ENCODE peak calls at places on chromosomes 5 and 9, in six cellular contexts. One of them, this sample, is unnamed.

GRCh38 chr5:158619083-158619788 is 480.5 kb downstream of the EBF1 start:
- DNase-seq in H4: no peak
- DNase-seq in endodermal cell: no peak
- DNase-seq in body of pancreas: no peak
- DNase-seq in lower leg skin: no peak
- DNase-seq in NCI-H2107: no peak
- DNase-seq in this sample: no peak

GRCh38 chr5:1476181-1476966 is 31.1 kb upstream of the SLC6A3 start:
- DNase-seq in endodermal cell: no peak
- DNase-seq in NCI-H2107: no peak
- DNase-seq in H4: no peak
- DNase-seq in lower leg skin: no peak
- DNase-seq in body of pancreas: peak; percentile 5
- DNase-seq in this sample: no peak

GRCh38 chr5:87263498-87263897 is 4.2 kb upstream of the RASA1 start:
- DNase-seq in lower leg skin: no peak
- DNase-seq in NCI-H2107: no peak
- DNase-seq in endodermal cell: no peak
- DNase-seq in H4: no peak
- DNase-seq in body of pancreas: no peak
- DNase-seq in this sample: no peak

GRCh38 chr9:122350577-122351355 is 20.1 kb upstream of the PTGS1 start:
- DNase-seq in endodermal cell: peak; percentile 94
- DNase-seq in H4: peak; percentile 66
- DNase-seq in lower leg skin: peak; percentile 68
- DNase-seq in body of pancreas: peak; percentile 80
- DNase-seq in NCI-H2107: peak; percentile 50
- DNase-seq in this sample: peak; percentile 71

GRCh38 chr5:168179185-168179584 is 112.3 kb upstream of the WWC1 start:
- DNase-seq in NCI-H2107: no peak
- DNase-seq in lower leg skin: no peak
- DNase-seq in body of pancreas: no peak
- DNase-seq in H4: no peak
- DNase-seq in endodermal cell: no peak
- DNase-seq in this sample: no peak

GRCh38 chr5:113246371-113246870 is 188.4 kb downstream of the TSSK1B start:
- DNase-seq in NCI-H2107: no peak
- DNase-seq in endodermal cell: no peak
- DNase-seq in H4: no peak
- DNase-seq in lower leg skin: no peak
- DNase-seq in body of pancreas: no peak
- DNase-seq in this sample: no peak

GRCh38 chr5:95638632-95639031 is 7.9 kb upstream of the RFESD start:
- DNase-seq in H4: no peak
- DNase-seq in NCI-H2107: no peak
- DNase-seq in endodermal cell: no peak
- DNase-seq in body of pancreas: no peak
- DNase-seq in lower leg skin: no peak
- DNase-seq in this sample: no peak

GRCh38 chr5:38237681-38238080 is 20.7 kb upstream of the EGFLAM start:
- DNase-seq in lower leg skin: no peak
- DNase-seq in H4: no peak
- DNase-seq in endodermal cell: no peak
- DNase-seq in body of pancreas: no peak
- DNase-seq in NCI-H2107: no peak
- DNase-seq in this sample: no peak

GRCh38 chr5:121962943-121963342 is 1.2 kb downstream of the SRFBP1 start:
- DNase-seq in H4: no peak
- DNase-seq in body of pancreas: no peak
- DNase-seq in NCI-H2107: no peak
- DNase-seq in lower leg skin: no peak
- DNase-seq in endodermal cell: no peak
- DNase-seq in this sample: no peak

GRCh38 chr5:96256795-96257470 is 176.1 kb downstream of the PCSK1 start:
- DNase-seq in endodermal cell: no peak
- DNase-seq in H4: peak; percentile 55
- DNase-seq in lower leg skin: no peak
- DNase-seq in NCI-H2107: no peak
- DNase-seq in body of pancreas: peak; percentile 31
- DNase-seq in this sample: no peak

GRCh38 chr5:89300426-89300970 is 417.5 kb upstream of the MEF2C start:
- DNase-seq in H4: no peak
- DNase-seq in endodermal cell: no peak
- DNase-seq in NCI-H2107: no peak
- DNase-seq in lower leg skin: no peak
- DNase-seq in body of pancreas: no peak
- DNase-seq in this sample: no peak

GRCh38 chr5:36090033-36090432 is 23.4 kb upstream of the UGT3A2 start:
- DNase-seq in lower leg skin: no peak
- DNase-seq in endodermal cell: peak; percentile 87
- DNase-seq in H4: peak; percentile 58
- DNase-seq in body of pancreas: no peak
- DNase-seq in NCI-H2107: no peak
- DNase-seq in this sample: no peak

GRCh38 chr5:107502711-107503110 is 168.0 kb downstream of the EFNA5 start:
- DNase-seq in H4: no peak
- DNase-seq in body of pancreas: no peak
- DNase-seq in lower leg skin: no peak
- DNase-seq in endodermal cell: no peak
- DNase-seq in NCI-H2107: no peak
- DNase-seq in this sample: no peak

GRCh38 chr9:89670114-89670513 is 65.3 kb downstream of the GADD45G start:
- DNase-seq in NCI-H2107: no peak
- DNase-seq in body of pancreas: no peak
- DNase-seq in H4: no peak
- DNase-seq in endodermal cell: peak; percentile 18
- DNase-seq in lower leg skin: no peak
- DNase-seq in this sample: no peak

GRCh38 chr9:74498616-74499095 is 1.5 kb downstream of the RORB start:
- DNase-seq in H4: no peak
- DNase-seq in lower leg skin: no peak
- DNase-seq in endodermal cell: peak; percentile 78
- DNase-seq in NCI-H2107: no peak
- DNase-seq in body of pancreas: no peak
- DNase-seq in this sample: no peak

GRCh38 chr9:115006660-115007059 is 76.3 kb upstream of the TNFSF8 start:
- DNase-seq in NCI-H2107: no peak
- DNase-seq in H4: no peak
- DNase-seq in body of pancreas: no peak
- DNase-seq in endodermal cell: no peak
- DNase-seq in lower leg skin: no peak
- DNase-seq in this sample: no peak

GRCh38 chr5:76715734-76716455 is at the start of gene F2R:
- DNase-seq in body of pancreas: peak; percentile 35
- DNase-seq in NCI-H2107: no peak
- DNase-seq in lower leg skin: peak; percentile 67
- DNase-seq in endodermal cell: peak; percentile 90
- DNase-seq in H4: peak; percentile 29
- DNase-seq in this sample: no peak

GRCh38 chr9:137390553-137391410 is 32.2 kb downstream of the EXD3 start:
- DNase-seq in NCI-H2107: no peak
- DNase-seq in body of pancreas: peak; percentile 63
- DNase-seq in endodermal cell: no peak
- DNase-seq in lower leg skin: no peak
- DNase-seq in H4: no peak
- DNase-seq in this sample: no peak

GRCh38 chr9:115142090-115142489 is 24.1 kb upstream of the TNC start:
- DNase-seq in H4: no peak
- DNase-seq in body of pancreas: no peak
- DNase-seq in endodermal cell: no peak
- DNase-seq in lower leg skin: no peak
- DNase-seq in NCI-H2107: no peak
- DNase-seq in this sample: no peak

GRCh38 chr9:38285236-38285635 is 107.3 kb upstream of the ALDH1B1 start:
- DNase-seq in H4: no peak
- DNase-seq in endodermal cell: no peak
- DNase-seq in lower leg skin: no peak
- DNase-seq in NCI-H2107: no peak
- DNase-seq in body of pancreas: no peak
- DNase-seq in this sample: no peak

GRCh38 chr9:110997847-110998246 is 40.4 kb downstream of the LPAR1 start:
- DNase-seq in endodermal cell: no peak
- DNase-seq in lower leg skin: no peak
- DNase-seq in NCI-H2107: no peak
- DNase-seq in body of pancreas: no peak
- DNase-seq in H4: no peak
- DNase-seq in this sample: no peak

GRCh38 chr9:93041108-93041802 is 17.2 kb upstream of the SUSD3 start:
- DNase-seq in endodermal cell: no peak
- DNase-seq in body of pancreas: no peak
- DNase-seq in H4: peak; percentile 13
- DNase-seq in lower leg skin: no peak
- DNase-seq in NCI-H2107: no peak
- DNase-seq in this sample: no peak

GRCh38 chr5:135356522-135357318 is 42.3 kb downstream of the MACROH2A1 start:
- DNase-seq in H4: no peak
- DNase-seq in body of pancreas: peak; percentile 43
- DNase-seq in lower leg skin: peak; percentile 58
- DNase-seq in NCI-H2107: no peak
- DNase-seq in endodermal cell: no peak
- DNase-seq in this sample: no peak

GRCh38 chr9:98720402-98720801 is 11.7 kb upstream of the GABBR2 start:
- DNase-seq in body of pancreas: no peak
- DNase-seq in endodermal cell: no peak
- DNase-seq in H4: no peak
- DNase-seq in NCI-H2107: no peak
- DNase-seq in lower leg skin: no peak
- DNase-seq in this sample: no peak

GRCh38 chr5:24289582-24289981 is 355.2 kb downstream of the CDH10 start:
- DNase-seq in body of pancreas: no peak
- DNase-seq in endodermal cell: no peak
- DNase-seq in lower leg skin: no peak
- DNase-seq in H4: no peak
- DNase-seq in NCI-H2107: no peak
- DNase-seq in this sample: no peak

GRCh38 chr9:73684601-73685000 is 532.9 kb downstream of the ANXA1 start:
- DNase-seq in body of pancreas: no peak
- DNase-seq in endodermal cell: no peak
- DNase-seq in NCI-H2107: no peak
- DNase-seq in lower leg skin: no peak
- DNase-seq in H4: peak; percentile 23
- DNase-seq in this sample: no peak

GRCh38 chr5:2223303-2223702 is 340.6 kb upstream of the IRX4 start:
- DNase-seq in lower leg skin: peak; percentile 10
- DNase-seq in H4: peak; percentile 61
- DNase-seq in NCI-H2107: no peak
- DNase-seq in endodermal cell: no peak
- DNase-seq in body of pancreas: peak; percentile 28
- DNase-seq in this sample: no peak

GRCh38 chr5:74519161-74519571 is 121.4 kb downstream of the ENC1 start:
- DNase-seq in endodermal cell: peak; percentile 57
- DNase-seq in body of pancreas: no peak
- DNase-seq in lower leg skin: no peak
- DNase-seq in NCI-H2107: no peak
- DNase-seq in H4: no peak
- DNase-seq in this sample: no peak

GRCh38 chr5:150120062-150120441 is 33.7 kb upstream of the CSF1R start:
- DNase-seq in NCI-H2107: no peak
- DNase-seq in H4: no peak
- DNase-seq in endodermal cell: no peak
- DNase-seq in lower leg skin: no peak
- DNase-seq in body of pancreas: no peak
- DNase-seq in this sample: no peak

GRCh38 chr9:85536076-85536475 is 205.7 kb downstream of the AGTPBP1 start:
- DNase-seq in body of pancreas: no peak
- DNase-seq in H4: peak; percentile 80
- DNase-seq in lower leg skin: peak; percentile 24
- DNase-seq in endodermal cell: no peak
- DNase-seq in NCI-H2107: no peak
- DNase-seq in this sample: no peak

This sample was measured in nucleus accumbens.